ENCODE peak calls at places on chromosomes 13 and 19, in seven cellular contexts. One of them, this sample, is unnamed.

GRCh38 chr19:18118420-18119242 is 21.1 kb downstream of the MAST3 start:
- DNase-seq in astrocyte: no peak
- DNase-seq in naive thymus-derived CD4-positive, alpha-beta T cell: no peak
- DNase-seq in breast epithelium: no peak
- DNase-seq in uterus: no peak
- DNase-seq in cardiac muscle cell: no peak
- DNase-seq in lower lobe of right lung: no peak
- DNase-seq in this sample: no peak

GRCh38 chr19:17220207-17220758 is 5.1 kb downstream of the USE1 start:
- DNase-seq in astrocyte: peak; percentile 63
- DNase-seq in naive thymus-derived CD4-positive, alpha-beta T cell: no peak
- DNase-seq in breast epithelium: no peak
- DNase-seq in uterus: no peak
- DNase-seq in cardiac muscle cell: peak; percentile 88
- DNase-seq in lower lobe of right lung: no peak
- DNase-seq in this sample: no peak

GRCh38 chr19:28482221-28482620 is 730.7 kb downstream of the UQCRFS1 start:
- DNase-seq in astrocyte: no peak
- DNase-seq in naive thymus-derived CD4-positive, alpha-beta T cell: no peak
- DNase-seq in breast epithelium: no peak
- DNase-seq in uterus: no peak
- DNase-seq in cardiac muscle cell: no peak
- DNase-seq in lower lobe of right lung: no peak
- DNase-seq in this sample: no peak

GRCh38 chr19:19539738-19540703 is 2.0 kb downstream of the CILP2 start:
- DNase-seq in astrocyte: peak; percentile 35
- DNase-seq in naive thymus-derived CD4-positive, alpha-beta T cell: no peak
- DNase-seq in breast epithelium: no peak
- DNase-seq in uterus: peak; percentile 33
- DNase-seq in cardiac muscle cell: peak; percentile 79
- DNase-seq in lower lobe of right lung: peak; percentile 82
- DNase-seq in this sample: peak; percentile 59

GRCh38 chr13:77372275-77372674 is 45.4 kb upstream of the MYCBP2 start:
- DNase-seq in astrocyte: peak; percentile 2
- DNase-seq in naive thymus-derived CD4-positive, alpha-beta T cell: no peak
- DNase-seq in breast epithelium: no peak
- DNase-seq in uterus: no peak
- DNase-seq in cardiac muscle cell: no peak
- DNase-seq in lower lobe of right lung: no peak
- DNase-seq in this sample: no peak

GRCh38 chr13:29105779-29106178 is 285.6 kb downstream of the MTUS2 start:
- DNase-seq in astrocyte: no peak
- DNase-seq in naive thymus-derived CD4-positive, alpha-beta T cell: no peak
- DNase-seq in breast epithelium: no peak
- DNase-seq in uterus: no peak
- DNase-seq in cardiac muscle cell: no peak
- DNase-seq in lower lobe of right lung: no peak
- DNase-seq in this sample: no peak

GRCh38 chr13:106814389-106814903 is 246.5 kb upstream of the ARGLU1 start:
- DNase-seq in astrocyte: no peak
- DNase-seq in naive thymus-derived CD4-positive, alpha-beta T cell: no peak
- DNase-seq in breast epithelium: no peak
- DNase-seq in uterus: no peak
- DNase-seq in cardiac muscle cell: no peak
- DNase-seq in lower lobe of right lung: no peak
- DNase-seq in this sample: no peak

GRCh38 chr19:45500918-45501729 is 2.9 kb downstream of the PPM1N start:
- DNase-seq in astrocyte: no peak
- DNase-seq in naive thymus-derived CD4-positive, alpha-beta T cell: no peak
- DNase-seq in breast epithelium: no peak
- DNase-seq in uterus: no peak
- DNase-seq in cardiac muscle cell: no peak
- DNase-seq in lower lobe of right lung: no peak
- DNase-seq in this sample: no peak

GRCh38 chr13:26310470-26310869 is 56.5 kb downstream of the CDK8 start:
- DNase-seq in astrocyte: no peak
- DNase-seq in naive thymus-derived CD4-positive, alpha-beta T cell: no peak
- DNase-seq in breast epithelium: no peak
- DNase-seq in uterus: no peak
- DNase-seq in cardiac muscle cell: no peak
- DNase-seq in lower lobe of right lung: no peak
- DNase-seq in this sample: no peak

GRCh38 chr13:57748096-57748495 is 116.6 kb downstream of the PCDH17 start:
- DNase-seq in astrocyte: peak; percentile 59
- DNase-seq in naive thymus-derived CD4-positive, alpha-beta T cell: no peak
- DNase-seq in breast epithelium: no peak
- DNase-seq in uterus: no peak
- DNase-seq in cardiac muscle cell: no peak
- DNase-seq in lower lobe of right lung: no peak
- DNase-seq in this sample: no peak

GRCh38 chr19:13597625-13598024 is 91.3 kb upstream of the CACNA1A start:
- DNase-seq in astrocyte: peak; percentile 45
- DNase-seq in naive thymus-derived CD4-positive, alpha-beta T cell: peak; percentile 31
- DNase-seq in breast epithelium: no peak
- DNase-seq in uterus: peak; percentile 33
- DNase-seq in cardiac muscle cell: peak; percentile 83
- DNase-seq in lower lobe of right lung: no peak
- DNase-seq in this sample: peak; percentile 54

GRCh38 chr19:1649706-1650626 is 2.4 kb downstream of the TCF3 start:
- DNase-seq in astrocyte: no peak
- DNase-seq in naive thymus-derived CD4-positive, alpha-beta T cell: no peak
- DNase-seq in breast epithelium: no peak
- DNase-seq in uterus: no peak
- DNase-seq in cardiac muscle cell: no peak
- DNase-seq in lower lobe of right lung: no peak
- DNase-seq in this sample: peak; percentile 56
- H3K4me3 ChIP-seq in astrocyte: peak overlapping the region; percentile 84
- H3K4me3 ChIP-seq in naive thymus-derived CD4-positive, alpha-beta T cell: no peak overlapping the region
- H3K4me3 ChIP-seq in breast epithelium: peak overlapping the region; percentile 98
- H3K4me3 ChIP-seq in uterus: no peak overlapping the region
- H3K4me3 ChIP-seq in cardiac muscle cell: peak overlapping the region; percentile 100
- H3K4me3 ChIP-seq in lower lobe of right lung: no peak overlapping the region
- H3K4me3 ChIP-seq in this sample: no peak overlapping the region

GRCh38 chr13:35731471-35731870 is 255.0 kb upstream of the MAB21L1 start:
- DNase-seq in astrocyte: no peak
- DNase-seq in naive thymus-derived CD4-positive, alpha-beta T cell: no peak
- DNase-seq in breast epithelium: no peak
- DNase-seq in uterus: no peak
- DNase-seq in cardiac muscle cell: no peak
- DNase-seq in lower lobe of right lung: no peak
- DNase-seq in this sample: no peak

GRCh38 chr13:35723820-35724219 is 247.3 kb upstream of the MAB21L1 start:
- DNase-seq in astrocyte: peak; percentile 43
- DNase-seq in naive thymus-derived CD4-positive, alpha-beta T cell: no peak
- DNase-seq in breast epithelium: no peak
- DNase-seq in uterus: no peak
- DNase-seq in cardiac muscle cell: peak; percentile 66
- DNase-seq in lower lobe of right lung: no peak
- DNase-seq in this sample: peak; percentile 53

GRCh38 chr13:35724480-35724879 is 248.0 kb upstream of the MAB21L1 start:
- DNase-seq in astrocyte: no peak
- DNase-seq in naive thymus-derived CD4-positive, alpha-beta T cell: no peak
- DNase-seq in breast epithelium: no peak
- DNase-seq in uterus: no peak
- DNase-seq in cardiac muscle cell: no peak
- DNase-seq in lower lobe of right lung: no peak
- DNase-seq in this sample: no peak

GRCh38 chr13:35729926-35730627 is 253.6 kb upstream of the MAB21L1 start:
- DNase-seq in astrocyte: no peak
- DNase-seq in naive thymus-derived CD4-positive, alpha-beta T cell: no peak
- DNase-seq in breast epithelium: no peak
- DNase-seq in uterus: no peak
- DNase-seq in cardiac muscle cell: no peak
- DNase-seq in lower lobe of right lung: no peak
- DNase-seq in this sample: peak; percentile 83

DNA sequence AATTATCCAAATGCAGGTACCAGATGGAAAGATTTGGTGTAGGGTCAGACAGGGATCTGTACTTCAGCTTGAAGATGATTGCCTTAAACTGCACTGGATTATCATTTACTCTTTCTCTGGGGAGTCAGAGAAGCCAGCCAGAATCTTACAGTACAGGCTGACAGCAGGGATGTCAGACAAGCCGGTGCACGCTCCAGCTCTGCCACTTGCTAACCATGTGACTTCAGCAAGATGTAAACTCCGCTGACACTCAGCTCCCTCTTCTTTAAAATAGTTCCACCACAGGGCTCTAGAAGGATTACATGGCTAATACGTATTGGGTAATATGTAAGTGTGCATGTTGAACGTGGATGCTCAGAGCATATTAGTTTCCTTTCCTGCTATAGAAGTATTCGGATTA is 251.4 kb upstream of the MAB21L1 start:
- DNase-seq in astrocyte: no peak
- DNase-seq in naive thymus-derived CD4-positive, alpha-beta T cell: no peak
- DNase-seq in breast epithelium: no peak
- DNase-seq in uterus: no peak
- DNase-seq in cardiac muscle cell: no peak
- DNase-seq in lower lobe of right lung: no peak
- DNase-seq in this sample: no peak
- H3K4me1 ChIP-seq in astrocyte: no peaks in the 10 kb centered on the region
- H3K4me1 ChIP-seq in naive thymus-derived CD4-positive, alpha-beta T cell: no peaks in the 10 kb centered on the region
- H3K4me1 ChIP-seq in breast epithelium: no peaks in the 10 kb centered on the region
- H3K4me1 ChIP-seq in uterus: no peaks in the 10 kb centered on the region
- H3K4me1 ChIP-seq in cardiac muscle cell: no peaks in the 10 kb centered on the region
- H3K4me1 ChIP-seq in lower lobe of right lung: no peaks in the 10 kb centered on the region
- H3K4me1 ChIP-seq in this sample: peaks cover 7% of the 10 kb centered on the region

GRCh38 chr13:30846844-30847243 is 59.2 kb upstream of the MEDAG start:
- DNase-seq in astrocyte: no peak
- DNase-seq in naive thymus-derived CD4-positive, alpha-beta T cell: no peak
- DNase-seq in breast epithelium: no peak
- DNase-seq in uterus: no peak
- DNase-seq in cardiac muscle cell: no peak
- DNase-seq in lower lobe of right lung: no peak
- DNase-seq in this sample: no peak

GRCh38 chr13:30846311-30846710 is 59.8 kb upstream of the MEDAG start:
- DNase-seq in astrocyte: peak; percentile 92
- DNase-seq in naive thymus-derived CD4-positive, alpha-beta T cell: no peak
- DNase-seq in breast epithelium: no peak
- DNase-seq in uterus: no peak
- DNase-seq in cardiac muscle cell: peak; percentile 55
- DNase-seq in lower lobe of right lung: no peak
- DNase-seq in this sample: no peak

GRCh38 chr13:30848332-30849027 is 57.6 kb upstream of the MEDAG start:
- DNase-seq in astrocyte: no peak
- DNase-seq in naive thymus-derived CD4-positive, alpha-beta T cell: no peak
- DNase-seq in breast epithelium: no peak
- DNase-seq in uterus: no peak
- DNase-seq in cardiac muscle cell: no peak
- DNase-seq in lower lobe of right lung: no peak
- DNase-seq in this sample: no peak

GRCh38 chr13:30849611-30850010 is 56.5 kb upstream of the MEDAG start:
- DNase-seq in astrocyte: no peak
- DNase-seq in naive thymus-derived CD4-positive, alpha-beta T cell: no peak
- DNase-seq in breast epithelium: no peak
- DNase-seq in uterus: no peak
- DNase-seq in cardiac muscle cell: no peak
- DNase-seq in lower lobe of right lung: no peak
- DNase-seq in this sample: no peak

GRCh38 chr13:30847697-30848307 is 58.3 kb upstream of the MEDAG start:
- DNase-seq in astrocyte: peak; percentile 100
- DNase-seq in naive thymus-derived CD4-positive, alpha-beta T cell: no peak
- DNase-seq in breast epithelium: no peak
- DNase-seq in uterus: peak; percentile 69
- DNase-seq in cardiac muscle cell: peak; percentile 99
- DNase-seq in lower lobe of right lung: no peak
- DNase-seq in this sample: no peak
- H3K4me3 ChIP-seq in astrocyte: peak overlapping the region; percentile 35
- H3K4me3 ChIP-seq in naive thymus-derived CD4-positive, alpha-beta T cell: no peak overlapping the region
- H3K4me3 ChIP-seq in breast epithelium: no peak overlapping the region
- H3K4me3 ChIP-seq in uterus: no peak overlapping the region
- H3K4me3 ChIP-seq in cardiac muscle cell: no peak overlapping the region
- H3K4me3 ChIP-seq in lower lobe of right lung: no peak overlapping the region
- H3K4me3 ChIP-seq in this sample: no peak overlapping the region

DNA sequence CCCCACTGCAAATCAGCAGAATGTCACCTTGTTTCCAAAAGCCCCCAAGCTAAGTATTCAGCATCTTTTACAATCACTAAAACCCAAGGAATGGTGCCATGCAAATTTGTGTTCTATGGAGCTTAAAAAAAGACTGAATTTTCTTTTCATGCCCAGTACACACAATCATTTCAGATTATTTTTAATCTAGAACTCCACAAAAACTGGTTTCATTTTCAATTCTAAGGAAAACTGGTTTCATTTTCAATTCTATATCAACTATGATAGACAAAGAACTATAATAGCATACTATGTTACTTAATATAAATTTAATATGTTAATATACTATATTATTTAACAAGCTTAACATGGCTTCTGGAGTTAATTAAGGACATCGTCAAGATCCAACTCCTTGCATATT is 88.4 kb upstream of the DOCK9 start:
- DNase-seq in astrocyte: no peak
- DNase-seq in naive thymus-derived CD4-positive, alpha-beta T cell: no peak
- DNase-seq in breast epithelium: no peak
- DNase-seq in uterus: no peak
- DNase-seq in cardiac muscle cell: no peak
- DNase-seq in lower lobe of right lung: no peak
- DNase-seq in this sample: no peak
- H3K4me1 ChIP-seq in astrocyte: peaks cover 16% of the 10 kb centered on the region
- H3K4me1 ChIP-seq in naive thymus-derived CD4-positive, alpha-beta T cell: peaks cover 54% of the 10 kb centered on the region
- H3K4me1 ChIP-seq in breast epithelium: no peaks in the 10 kb centered on the region
- H3K4me1 ChIP-seq in uterus: no peaks in the 10 kb centered on the region
- H3K4me1 ChIP-seq in cardiac muscle cell: peaks cover 11% of the 10 kb centered on the region
- H3K4me1 ChIP-seq in lower lobe of right lung: peaks cover 34% of the 10 kb centered on the region
- H3K4me1 ChIP-seq in this sample: peaks cover 5% of the 10 kb centered on the region

DNA sequence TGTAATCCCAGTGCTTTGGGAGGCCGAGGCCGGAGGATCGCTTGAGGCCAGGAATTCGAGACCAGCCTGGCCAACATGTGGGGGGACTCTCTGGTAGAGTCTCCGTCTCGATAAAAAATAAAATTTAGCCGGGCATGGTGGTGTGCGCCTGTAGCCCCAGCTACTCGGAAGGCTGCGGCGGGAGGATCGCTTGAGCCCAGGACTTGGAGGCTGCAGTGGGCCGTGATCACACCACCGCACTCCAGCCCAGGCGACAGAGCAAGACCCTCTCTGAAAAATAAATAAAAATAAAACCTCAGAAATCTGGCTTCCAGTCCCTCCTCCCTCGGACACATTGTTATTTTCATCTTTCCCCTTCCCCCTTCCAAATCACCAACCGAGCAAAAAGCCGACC is 332 bp downstream of the IRGQ start:
- DNase-seq in astrocyte: no peak
- DNase-seq in naive thymus-derived CD4-positive, alpha-beta T cell: no peak
- DNase-seq in breast epithelium: no peak
- DNase-seq in uterus: no peak
- DNase-seq in cardiac muscle cell: no peak
- DNase-seq in lower lobe of right lung: peak; percentile 56
- DNase-seq in this sample: no peak
- H3K4me3 ChIP-seq in astrocyte: peak overlapping the region; percentile 85
- H3K4me3 ChIP-seq in naive thymus-derived CD4-positive, alpha-beta T cell: peak overlapping the region; percentile 81
- H3K4me3 ChIP-seq in breast epithelium: peak overlapping the region; percentile 75
- H3K4me3 ChIP-seq in uterus: peak overlapping the region; percentile 64
- H3K4me3 ChIP-seq in cardiac muscle cell: peak overlapping the region; percentile 52
- H3K4me3 ChIP-seq in lower lobe of right lung: peak overlapping the region; percentile 77
- H3K4me3 ChIP-seq in this sample: peak overlapping the region; percentile 76